ENCODE peak calls at places on chromosome 19, in five cellular contexts. Z is tibial artery, G is fibroblast of the aortic adventitia, V is fibroblast of mammary gland, R is IMR-90. D is an unnamed sample.
A peak's percentile ranks its signal among the peaks of the same experiment; 100 is the strongest.

GRCh38 chr19:38247734-38248268 is 8.4 kb downstream of the PPP1R14A start:
- DNase-seq in Z (no peak), G (peak; percentile 94), V (no peak), R (no peak), D (no peak)

GRCh38 chr19:44598355-44598754 is 15.0 kb upstream of the IGSF23 start:
- DNase-seq in Z (no peak), G (no peak), V (no peak), R (no peak), D (no peak)

GRCh38 chr19:1214862-1215731 is 9.5 kb downstream of the STK11 start:
- DNase-seq in Z (peak; percentile 78), G (no peak), V (no peak), R (no peak), D (no peak)

GRCh38 chr19:40745402-40745780 is 4.9 kb downstream of the ACTMAP start:
- DNase-seq in Z (no peak), G (peak; percentile 72), V (peak; percentile 51), R (peak; percentile 63), D (no peak)

GRCh38 chr19:33024398-33024797 is 40.3 kb downstream of the RHPN2 start:
- DNase-seq in Z (no peak), G (no peak), V (no peak), R (no peak), D (no peak)

GRCh38 chr19:1456121-1456900 is 6.4 kb downstream of the APC2 start:
- DNase-seq in Z (no peak), G (no peak), V (no peak), R (no peak), D (no peak)

GRCh38 chr19:30225615-30226463 is 146.3 kb upstream of the ZNF536 start:
- DNase-seq in Z (no peak), G (no peak), V (no peak), R (no peak), D (no peak)

GRCh38 chr19:4701557-4701956 is 22.1 kb downstream of the DPP9 start:
- DNase-seq in Z (no peak), G (no peak), V (no peak), R (no peak), D (no peak)

GRCh38 chr19:2149980-2150793 is 1.2 kb downstream of the AP3D1 start:
- DNase-seq in Z (peak; percentile 31), G (peak; percentile 25), V (no peak), R (peak; percentile 23), D (no peak)

GRCh38 chr19:43765109-43765876 is 10.5 kb upstream of the SMG9 start:
- DNase-seq in Z (peak; percentile 77), G (peak; percentile 95), V (peak; percentile 97), R (peak; percentile 97), D (no peak)

GRCh38 chr19:58044391-58044790 is 10.6 kb downstream of the ZSCAN1 start:
- DNase-seq in Z (no peak), G (no peak), V (no peak), R (no peak), D (no peak)

GRCh38 chr19:6521718-6522646 is 8.8 kb upstream of the TNFSF9 start:
- DNase-seq in Z (no peak), G (peak; percentile 15), V (peak; percentile 45), R (no peak), D (peak; percentile 59)

GRCh38 chr19:2164020-2164988 is 571 bp downstream of the DOT1L start:
- DNase-seq in Z (no peak), G (peak; percentile 16), V (no peak), R (no peak), D (no peak)

GRCh38 chr19:44740351-44740824 is 8.1 kb upstream of the BCL3 start:
- DNase-seq in Z (no peak), G (no peak), V (no peak), R (no peak), D (no peak)

GRCh38 chr19:29775575-29775900 is 36.3 kb upstream of the CCNE1 start:
- DNase-seq in Z (no peak), G (no peak), V (no peak), R (no peak), D (no peak)

GRCh38 chr19:52237197-52237596 is 32.2 kb upstream of the ZNF766 start:
- DNase-seq in Z (no peak), G (no peak), V (peak; percentile 16), R (peak; percentile 4), D (no peak)

GRCh38 chr19:35787227-35787799 is 11.9 kb downstream of the ARHGAP33 start:
- DNase-seq in Z (no peak), G (no peak), V (no peak), R (no peak), D (no peak)

GRCh38 chr19:38070573-38070972 is 153.4 kb downstream of the DPF1 start:
- DNase-seq in Z (no peak), G (peak; percentile 51), V (peak; percentile 71), R (peak; percentile 88), D (no peak)

DNA sequence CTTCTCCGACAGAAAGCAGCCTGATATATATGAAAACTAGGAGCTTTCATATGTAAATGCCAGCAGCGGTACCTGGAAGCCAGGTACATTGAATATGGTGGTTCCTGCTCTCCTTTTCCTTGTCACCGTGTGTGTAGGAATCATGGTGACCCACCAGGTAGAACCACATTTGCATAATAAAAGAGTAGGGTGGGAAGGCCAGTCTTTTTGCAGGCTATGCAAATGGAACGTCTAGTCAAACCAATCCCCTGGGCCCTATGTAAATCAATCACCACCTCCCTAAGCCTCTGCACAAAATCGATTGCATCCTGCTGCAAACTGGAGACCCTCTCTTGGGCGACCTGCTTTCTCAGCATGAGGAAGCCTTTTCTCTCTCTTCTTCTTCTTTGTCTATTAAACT is 22.2 kb upstream of the ZNF181 start:
- DNase-seq in Z (no peak), G (no peak), V (no peak), R (no peak), D (no peak)
- TF ChIP-seq CTCF in Z (no peak), G (no peak), V (no peak), R (no peak), D (no peak)

DNA sequence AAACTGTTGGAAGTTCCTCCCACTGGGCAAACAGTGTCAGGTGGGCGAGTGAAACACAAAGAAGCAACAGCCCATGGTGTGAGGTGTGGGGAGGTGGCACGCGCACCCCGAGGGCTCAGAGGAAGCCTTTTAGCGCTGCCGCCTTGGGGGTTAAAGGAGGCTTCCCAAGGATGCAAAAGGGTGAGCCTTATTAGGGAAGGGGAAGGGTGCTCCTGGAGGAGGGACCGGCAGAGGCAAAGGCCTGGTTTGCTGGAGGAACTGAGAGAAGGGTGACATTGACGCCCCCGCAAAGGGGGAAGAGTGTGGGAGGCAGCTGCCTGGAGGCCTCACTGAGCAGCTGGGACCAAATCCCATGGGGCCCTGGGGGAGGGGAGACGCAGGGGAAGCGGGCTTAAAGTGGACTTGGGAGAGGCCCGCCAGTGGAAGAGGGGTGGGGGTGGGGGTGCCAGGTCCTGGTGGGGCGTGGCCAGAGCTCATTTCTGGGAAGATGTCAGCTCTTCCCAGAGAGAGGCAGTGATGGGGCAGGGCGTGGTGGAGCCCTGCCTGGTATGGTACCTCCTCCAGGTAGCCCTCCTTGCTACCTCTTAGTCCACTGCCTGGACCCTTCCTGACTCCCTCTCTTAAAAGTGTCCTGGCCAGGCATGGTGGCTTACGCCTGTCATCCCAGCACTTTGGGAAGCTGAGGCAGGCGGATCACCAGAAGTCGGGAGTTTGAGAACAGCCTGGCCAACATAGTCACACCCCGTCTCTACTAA is 12.0 kb upstream of the FCHO1 start:
- DNase-seq in Z (no peak), G (no peak), V (no peak), R (no peak), D (no peak)
- TF ChIP-seq CTCF in Z (no peak), G (no peak), V (no peak), R (no peak), D (no peak)

GRCh38 chr19:7908742-7909461 is 5.2 kb downstream of the MAP2K7 start:
- DNase-seq in Z (no peak), G (no peak), V (no peak), R (no peak), D (no peak)
- TF ChIP-seq CTCF in Z (no peak), G (no peak), V (no peak), R (no peak), D (no peak)

GRCh38 chr19:54850930-54851329 is 687 bp downstream of the KIR3DL2 start:
- DNase-seq in Z (no peak), G (no peak), V (no peak), R (no peak), D (no peak)
- TF ChIP-seq CTCF in Z (no peak), G (no peak), V (no peak), R (no peak), D (no peak)

DNA sequence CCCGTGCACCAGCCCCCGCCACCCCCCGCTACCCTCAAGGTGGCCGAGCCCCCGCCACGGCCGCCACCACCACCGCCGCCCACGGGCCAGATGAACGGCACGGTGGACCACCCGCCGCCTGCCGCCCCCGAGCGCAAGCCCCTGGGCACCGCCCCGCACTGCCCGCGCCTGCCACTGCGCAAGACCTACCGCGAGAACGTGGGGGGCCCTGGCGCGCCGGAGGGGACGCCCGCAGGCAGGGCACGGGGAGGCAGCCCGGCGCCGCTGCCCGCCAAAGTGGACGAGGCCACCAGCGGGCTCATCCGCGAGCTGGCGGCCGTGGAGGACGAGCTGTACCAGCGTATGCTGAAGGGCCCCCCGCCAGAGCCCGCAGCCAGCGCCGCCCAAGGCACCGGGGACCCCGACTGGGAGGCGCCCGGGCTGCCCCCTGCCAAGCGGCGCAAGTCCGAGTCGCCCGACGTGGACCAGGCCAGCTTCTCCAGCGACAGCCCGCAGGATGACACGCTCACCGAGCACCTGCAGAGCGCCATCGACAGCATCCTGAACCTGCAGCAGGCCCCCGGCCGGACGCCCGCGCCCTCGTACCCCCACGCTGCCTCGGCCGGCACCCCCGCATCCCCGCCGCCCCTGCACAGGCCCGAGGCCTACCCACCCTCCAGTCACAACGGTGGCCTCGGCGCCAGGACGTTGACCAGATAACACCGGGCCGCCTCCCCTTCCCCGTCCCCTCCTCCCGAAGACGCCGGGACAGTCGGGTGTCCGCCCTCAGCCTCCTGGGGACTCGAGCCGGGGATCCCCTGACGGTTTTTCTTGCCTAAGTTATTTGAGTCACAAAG is 11.3 kb upstream of the EHD2 start:
- DNase-seq in Z (no peak), G (no peak), V (no peak), R (no peak), D (no peak)
- TF ChIP-seq CTCF in Z (no peak), G (no peak), V (no peak), R (no peak), D (no peak)

D was measured in natural killer cell.